ENCODE peak calls at places on chromosomes 5 and 9, in four cellular contexts. One of them, this sample, is unnamed.

GRCh38 chr5:128905225-128906110 is 59.8 kb upstream of the SLC27A6 start:
- DNase-seq in stimulated activated CD4-positive, alpha-beta T cell treated with anti-CD3 and anti-CD28 coated beads, Interleukin-2, amount 100 ng/mL, for 48 hours: peak; percentile 24
- DNase-seq in SIG-M5: no peak
- DNase-seq in stromal cell of bone marrow: peak; percentile 22
- DNase-seq in this sample: no peak

GRCh38 chr5:143920772-143921171 is 108.8 kb downstream of the HMHB1 start:
- DNase-seq in stimulated activated CD4-positive, alpha-beta T cell treated with anti-CD3 and anti-CD28 coated beads, Interleukin-2, amount 100 ng/mL, for 48 hours: no peak
- DNase-seq in SIG-M5: no peak
- DNase-seq in stromal cell of bone marrow: no peak
- DNase-seq in this sample: no peak

GRCh38 chr5:180376511-180376910 is 23.4 kb upstream of the GFPT2 start:
- DNase-seq in stimulated activated CD4-positive, alpha-beta T cell treated with anti-CD3 and anti-CD28 coated beads, Interleukin-2, amount 100 ng/mL, for 48 hours: no peak
- DNase-seq in SIG-M5: no peak
- DNase-seq in stromal cell of bone marrow: no peak
- DNase-seq in this sample: no peak

GRCh38 chr5:8756498-8757084 is 789.3 kb downstream of the SEMA5A start:
- DNase-seq in stimulated activated CD4-positive, alpha-beta T cell treated with anti-CD3 and anti-CD28 coated beads, Interleukin-2, amount 100 ng/mL, for 48 hours: no peak
- DNase-seq in SIG-M5: no peak
- DNase-seq in stromal cell of bone marrow: peak; percentile 26
- DNase-seq in this sample: peak; percentile 3

GRCh38 chr9:89020754-89021153 is 29.5 kb downstream of the S1PR3 start:
- DNase-seq in stimulated activated CD4-positive, alpha-beta T cell treated with anti-CD3 and anti-CD28 coated beads, Interleukin-2, amount 100 ng/mL, for 48 hours: no peak
- DNase-seq in SIG-M5: no peak
- DNase-seq in stromal cell of bone marrow: no peak
- DNase-seq in this sample: no peak

GRCh38 chr9:93684806-93685553 is 108.6 kb downstream of the PHF2 start:
- DNase-seq in stimulated activated CD4-positive, alpha-beta T cell treated with anti-CD3 and anti-CD28 coated beads, Interleukin-2, amount 100 ng/mL, for 48 hours: no peak
- DNase-seq in SIG-M5: no peak
- DNase-seq in stromal cell of bone marrow: no peak
- DNase-seq in this sample: no peak

GRCh38 chr9:84667571-84668203 is 1.8 kb upstream of the NTRK2 start:
- DNase-seq in stimulated activated CD4-positive, alpha-beta T cell treated with anti-CD3 and anti-CD28 coated beads, Interleukin-2, amount 100 ng/mL, for 48 hours: no peak
- DNase-seq in SIG-M5: no peak
- DNase-seq in stromal cell of bone marrow: no peak
- DNase-seq in this sample: no peak

GRCh38 chr5:126503602-126504104 is 80.4 kb downstream of the GRAMD2B start:
- DNase-seq in stimulated activated CD4-positive, alpha-beta T cell treated with anti-CD3 and anti-CD28 coated beads, Interleukin-2, amount 100 ng/mL, for 48 hours: no peak
- DNase-seq in SIG-M5: no peak
- DNase-seq in stromal cell of bone marrow: no peak
- DNase-seq in this sample: no peak

GRCh38 chr5:2557435-2557834 is 194.0 kb downstream of the IRX2 start:
- DNase-seq in stimulated activated CD4-positive, alpha-beta T cell treated with anti-CD3 and anti-CD28 coated beads, Interleukin-2, amount 100 ng/mL, for 48 hours: no peak
- DNase-seq in SIG-M5: no peak
- DNase-seq in stromal cell of bone marrow: no peak
- DNase-seq in this sample: no peak

GRCh38 chr5:14445581-14446290 is 135.9 kb upstream of the OTULINL start:
- DNase-seq in stimulated activated CD4-positive, alpha-beta T cell treated with anti-CD3 and anti-CD28 coated beads, Interleukin-2, amount 100 ng/mL, for 48 hours: no peak
- DNase-seq in SIG-M5: peak; percentile 23
- DNase-seq in stromal cell of bone marrow: no peak
- DNase-seq in this sample: no peak

GRCh38 chr9:114078021-114078780 is at the start of gene AMBP:
- DNase-seq in stimulated activated CD4-positive, alpha-beta T cell treated with anti-CD3 and anti-CD28 coated beads, Interleukin-2, amount 100 ng/mL, for 48 hours: no peak
- DNase-seq in SIG-M5: no peak
- DNase-seq in stromal cell of bone marrow: no peak
- DNase-seq in this sample: no peak

This sample was measured in amygdala.